ENCODE peak calls at places on chromosomes 3 and 15, in seven cellular contexts. U, M, D, C, J, Y and B are unnamed samples. For H3K9me2, the result is how much of the 10 kb centered on the place peaks cover.

GRCh38 chr15:44028349-44028748 is 166.7 kb downstream of the FRMD5 start:
- DNase-seq in J (no peak), M (no peak), U (peak), D (no peak), C (no peak), Y (no peak), B (no peak)

GRCh38 chr3:195020185-195020584 is 250.8 kb downstream of the XXYLT1 start:
- DNase-seq in C (no peak), J (no peak), Y (no peak), D (no peak), M (no peak), U (no peak), B (no peak)

GRCh38 chr15:26372712-26373111 is 400.2 kb downstream of the GABRB3 start:
- DNase-seq in M (no peak), J (no peak), U (no peak), C (no peak), D (peak), Y (no peak), B (no peak)

GRCh38 chr15:31503758-31504461 is 177.3 kb downstream of the KLF13 start:
- DNase-seq in M (no peak), J (no peak), Y (no peak), U (no peak), C (no peak), D (no peak), B (no peak)

GRCh38 chr3:134536760-134537159 is 50.9 kb downstream of the CEP63 start:
- DNase-seq in M (no peak), Y (no peak), U (no peak), D (no peak), J (no peak), C (no peak), B (no peak)

GRCh38 chr15:92044510-92044909 is 191.0 kb downstream of the SLCO3A1 start:
- DNase-seq in J (no peak), U (no peak), M (no peak), Y (no peak), D (no peak), C (no peak), B (no peak)

GRCh38 chr3:141933421-141934300 is 57.2 kb downstream of the ATP1B3 start:
- DNase-seq in D (no peak), J (no peak), M (no peak), C (no peak), Y (no peak), U (no peak), B (no peak)

GRCh38 chr15:60605879-60606304 is 127.0 kb upstream of the ICE2 start:
- DNase-seq in C (no peak), Y (no peak), D (no peak), J (no peak), M (no peak), U (peak), B (no peak)

GRCh38 chr15:52559583-52559982 is 9.2 kb downstream of the ARPP19 start:
- DNase-seq in M (no peak), J (no peak), U (peak), C (no peak), Y (no peak), D (no peak), B (no peak)

GRCh38 chr3:119375106-119375505 is 80.9 kb downstream of the ARHGAP31 start:
- DNase-seq in C (no peak), Y (no peak), U (no peak), J (no peak), M (no peak), D (no peak), B (no peak)

GRCh38 chr3:78919021-78919755 is 848.6 kb downstream of the ROBO1 start:
- DNase-seq in J (no peak), M (no peak), Y (no peak), C (peak), D (no peak), U (peak), B (no peak)

GRCh38 chr15:92610101-92610520 is 45.5 kb downstream of the FAM174B start:
- DNase-seq in M (no peak), J (no peak), Y (no peak), U (no peak), C (no peak), D (no peak), B (no peak)

GRCh38 chr15:62067448-62068044 is 769 bp downstream of the C2CD4A start:
- DNase-seq in C (peak), U (peak), D (peak), J (no peak), Y (no peak), M (no peak), B (peak)

GRCh38 chr3:10692039-10692438 is 124.0 kb upstream of the SLC6A11 start:
- DNase-seq in M (no peak), Y (no peak), U (no peak), J (no peak), C (no peak), D (no peak), B (no peak)
- H3K4me2 ChIP-seq in M (no peak), Y (no peak), U (no peak), J (no peak), C (no peak), D (no peak), B (no peak)

GRCh38 chr15:63505842-63506222 is 1.4 kb downstream of the USP3 start:
- DNase-seq in M (no peak), D (no peak), Y (no peak), C (no peak), J (no peak), U (no peak), B (no peak)
- TF ChIP-seq EZH2 in M (no peak), D (no peak), Y (no peak), C (no peak), J (no peak), U (no peak), B (no peak)

DNA sequence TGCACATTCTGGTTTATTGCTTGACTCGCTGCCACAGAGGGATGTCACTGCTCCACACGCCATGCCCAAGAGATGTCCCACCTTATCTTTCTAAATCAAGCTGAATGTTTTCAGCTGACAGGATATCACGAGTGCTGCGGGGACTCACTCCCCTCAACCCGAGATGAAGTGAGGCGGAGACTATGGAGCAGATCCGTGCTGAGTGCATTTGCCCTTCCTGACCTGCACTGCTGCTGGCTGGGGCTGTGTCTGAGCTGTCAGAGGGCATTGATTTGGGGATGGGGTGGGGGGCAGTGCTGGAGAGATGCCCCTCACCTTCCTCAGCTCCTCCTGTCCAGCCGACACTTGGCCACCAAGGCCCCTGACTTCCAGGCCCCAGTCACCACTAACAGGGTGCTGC is 40.5 kb upstream of the CSPG4 start:
- DNase-seq in Y (no peak), D (no peak), J (no peak), U (no peak), M (no peak), C (no peak), B (no peak)
- H3K9me2 ChIP-seq in Y (under half), D (under half), J (under half), U (under half), M (under half), C (under half), B (under half)

GRCh38 chr3:100103558-100104441 is 10.5 kb downstream of the FILIP1L start:
- DNase-seq in C (no peak), J (peak), D (no peak), U (peak), Y (peak), M (no peak), B (peak)
- H3K4me2 ChIP-seq in C (no peak), J (no peak), D (no peak), U (no peak), Y (peak), M (no peak), B (peak)

DNA sequence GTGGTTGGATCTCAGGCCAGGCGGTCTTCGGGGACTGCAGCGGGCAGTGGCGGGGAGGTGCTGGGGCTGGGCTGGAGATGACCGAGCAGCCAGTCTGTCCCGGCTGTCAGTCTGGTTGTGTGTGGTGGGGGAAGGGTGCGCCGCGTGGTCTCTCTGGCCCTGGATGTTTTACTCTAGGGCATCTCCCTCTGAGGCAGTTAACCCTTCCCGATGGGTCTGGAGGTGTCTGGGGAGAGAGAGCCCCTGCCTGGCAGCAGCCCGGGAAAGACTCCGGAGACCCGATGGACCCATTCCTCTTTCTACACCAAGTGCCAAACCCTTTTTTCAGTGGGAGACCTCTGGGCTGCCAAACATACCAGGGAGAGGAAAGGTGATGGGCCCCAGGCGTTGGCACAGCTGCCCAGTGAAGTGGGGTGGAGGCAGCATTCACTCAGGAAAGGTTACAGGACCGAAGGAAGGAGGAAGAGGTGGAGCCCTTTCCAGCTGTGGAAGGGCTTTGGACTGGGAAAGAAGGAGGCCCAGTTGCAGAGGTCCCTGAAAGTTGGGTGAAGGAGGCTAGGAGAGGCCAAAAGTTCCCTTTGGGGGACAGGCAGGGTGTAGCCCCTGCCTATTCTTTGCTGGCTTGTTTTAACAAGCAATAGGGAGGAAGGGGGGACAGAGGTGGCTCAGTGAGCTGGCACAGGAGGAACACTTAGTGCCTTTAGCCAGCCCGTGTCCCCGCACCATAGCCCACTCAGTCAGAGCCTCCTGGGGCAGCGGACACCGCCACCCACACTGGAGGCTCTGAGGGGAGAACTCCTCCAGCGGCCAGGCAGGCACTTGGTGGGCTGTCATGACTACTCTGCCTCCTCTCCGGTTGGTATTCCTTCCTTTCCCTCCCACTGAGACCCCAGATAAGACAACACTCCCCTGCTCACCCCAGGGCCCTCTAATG is 2.7 kb upstream of the BAHD1 start:
- DNase-seq in M (no peak), D (peak), U (no peak), Y (no peak), J (no peak), C (no peak), B (no peak)
- TF ChIP-seq EZH2 in M (no peak), D (no peak), U (no peak), Y (no peak), J (no peak), C (no peak), B (no peak)

GRCh38 chr3:167843886-167844285 is 108.4 kb downstream of the SERPINI1 start:
- DNase-seq in J (no peak), M (no peak), Y (no peak), U (no peak), C (no peak), D (no peak), B (no peak)

GRCh38 chr3:167837430-167837829 is 101.9 kb downstream of the SERPINI1 start:
- DNase-seq in J (no peak), D (no peak), M (no peak), Y (no peak), C (no peak), U (no peak), B (peak)

GRCh38 chr3:167839460-167839859 is 103.9 kb downstream of the SERPINI1 start:
- DNase-seq in Y (no peak), M (no peak), C (no peak), D (no peak), J (no peak), U (no peak), B (no peak)

GRCh38 chr3:167843483-167843882 is 108.0 kb downstream of the SERPINI1 start:
- DNase-seq in U (no peak), D (no peak), C (no peak), Y (no peak), J (no peak), M (no peak), B (no peak)

GRCh38 chr3:167840247-167840646 is 104.7 kb downstream of the SERPINI1 start:
- DNase-seq in Y (no peak), D (no peak), M (no peak), J (no peak), U (no peak), C (no peak), B (no peak)
- H3K9me2 ChIP-seq in Y (under half), D (under half), M (under half), J (under half), U (under half), C (under half), B (under half)

GRCh38 chr3:99668044-99668443 is 29.6 kb downstream of the COL8A1 start:
- DNase-seq in M (no peak), C (no peak), U (no peak), Y (no peak), D (no peak), J (no peak), B (no peak)
- H3K4me2 ChIP-seq in M (no peak), C (no peak), U (no peak), Y (no peak), D (no peak), J (no peak), B (no peak)

GRCh38 chr3:137509354-137510045 is 254.6 kb upstream of the SOX14 start:
- DNase-seq in C (peak), J (no peak), Y (no peak), U (no peak), D (no peak), M (no peak), B (no peak)
- TF ChIP-seq EZH2 in C (no peak), J (no peak), Y (no peak), U (no peak), D (no peak), M (no peak), B (no peak)

GRCh38 chr3:99929409-99930139 is 111.9 kb downstream of the CMSS1 start:
- DNase-seq in D (no peak), M (no peak), C (peak), Y (no peak), J (no peak), U (peak), B (peak)
- H3K9me2 ChIP-seq in D (under half), M (under half), C (under half), Y (under half), J (under half), U (under half), B (under half)

GRCh38 chr3:112382543-112383160 is 49.7 kb downstream of the CD200 start:
- DNase-seq in Y (no peak), J (no peak), U (no peak), M (no peak), D (no peak), C (no peak), B (no peak)
- H3K4me2 ChIP-seq in Y (no peak), J (no peak), U (no peak), M (no peak), D (no peak), C (no peak), B (no peak)